ENCODE peak calls at places on chromosomes 4 and X, in seven cellular contexts. V is amygdala, T is WTC11, H is D341Med, J is H9, M is HCEC 1CT, L is ureter. D is an unnamed sample.

GRCh38 chrX:108199691-108200090 is 108.1 kb downstream of the ATG4A start:
- DNase-seq in V (no peak), T (peak; percentile 18), H (peak; percentile 43), J (no peak), M (peak; percentile 4), L (no peak), D (peak; percentile 59)

GRCh38 chrX:154443479-154443910 is 446 bp upstream of the FAM50A start:
- DNase-seq in V (no peak), T (no peak), H (peak; percentile 20), J (no peak), M (no peak), L (no peak), D (peak; percentile 49)

GRCh38 chr4:141121101-141121500 is 12.2 kb downstream of the RNF150 start:
- DNase-seq in V (no peak), T (no peak), H (no peak), J (no peak), M (no peak), L (no peak), D (no peak)

GRCh38 chr4:6768539-6768905 is 14.0 kb upstream of the KIAA0232 start:
- DNase-seq in V (no peak), T (no peak), H (no peak), J (no peak), M (peak; percentile 5), L (no peak), D (no peak)

GRCh38 chr4:151745727-151746231 is 15.0 kb downstream of the GATB start:
- DNase-seq in V (no peak), T (no peak), H (no peak), J (no peak), M (peak; percentile 48), L (no peak), D (no peak)

GRCh38 chr4:103754844-103755243 is 35.1 kb upstream of the TACR3 start:
- DNase-seq in V (no peak), T (no peak), H (peak; percentile 58), J (no peak), M (peak; percentile 27), L (no peak), D (no peak)

GRCh38 chr4:40270609-40271008 is 64.5 kb upstream of the CHRNA9 start:
- DNase-seq in V (no peak), T (no peak), H (no peak), J (no peak), M (no peak), L (no peak), D (no peak)

GRCh38 chr4:176969011-176969410 is 176.3 kb upstream of the VEGFC start:
- DNase-seq in V (no peak), T (no peak), H (no peak), J (no peak), M (no peak), L (no peak), D (no peak)

GRCh38 chrX:112868586-112868985 is 28.0 kb upstream of the AMOT start:
- DNase-seq in V (no peak), T (no peak), H (no peak), J (no peak), M (peak; percentile 74), L (no peak), D (no peak)

GRCh38 chr4:140529434-140529833 is 5.5 kb downstream of the ELMOD2 start:
- DNase-seq in V (no peak), T (no peak), H (no peak), J (no peak), M (no peak), L (no peak), D (no peak)

GRCh38 chrX:53074987-53075386 is 7.2 kb upstream of the TSPYL2 start:
- DNase-seq in V (no peak), T (no peak), H (no peak), J (peak; percentile 41), M (no peak), L (no peak), D (no peak)

GRCh38 chrX:54182864-54183613 is at the start of gene FAM120C:
- DNase-seq in V (peak; percentile 43), T (peak; percentile 44), H (peak; percentile 91), J (peak; percentile 80), M (peak; percentile 58), L (peak; percentile 76), D (peak; percentile 94)

GRCh38 chr4:4759883-4760282 is 99.6 kb upstream of the MSX1 start:
- DNase-seq in V (no peak), T (no peak), H (no peak), J (no peak), M (no peak), L (no peak), D (no peak)

GRCh38 chr4:42271096-42271495 is 118.6 kb upstream of the BEND4 start:
- DNase-seq in V (no peak), T (no peak), H (no peak), J (peak; percentile 53), M (no peak), L (no peak), D (no peak)

GRCh38 chrX:49040376-49040955 is 2.7 kb downstream of the TFE3 start:
- DNase-seq in V (no peak), T (no peak), H (no peak), J (no peak), M (no peak), L (no peak), D (no peak)

GRCh38 chrX:97524997-97525396 is 641.3 kb downstream of the RPA4 start:
- DNase-seq in V (no peak), T (no peak), H (no peak), J (no peak), M (peak; percentile 9), L (no peak), D (no peak)

GRCh38 chr4:87559090-87559837 is 30.1 kb upstream of the SPARCL1 start:
- DNase-seq in V (no peak), T (peak; percentile 22), H (no peak), J (peak; percentile 58), M (no peak), L (peak; percentile 47), D (peak; percentile 16)

GRCh38 chrX:37746268-37746931 is 33.5 kb upstream of the CYBB start:
- DNase-seq in V (no peak), T (no peak), H (no peak), J (no peak), M (no peak), L (no peak), D (no peak)

GRCh38 chr4:156779046-156779445 is 192.6 kb downstream of the PDGFC start:
- DNase-seq in V (no peak), T (no peak), H (no peak), J (no peak), M (peak; percentile 60), L (no peak), D (no peak)

GRCh38 chr4:10808591-10808990 is 124.0 kb upstream of the CLNK start:
- DNase-seq in V (peak; percentile 32), T (no peak), H (no peak), J (no peak), M (peak; percentile 38), L (no peak), D (no peak)

GRCh38 chrX:23478561-23478960 is 143.9 kb downstream of the PTCHD1 start:
- DNase-seq in V (no peak), T (no peak), H (no peak), J (no peak), M (peak; percentile 2), L (no peak), D (no peak)

GRCh38 chrX:57282568-57282967 is 3.9 kb upstream of the FAAH2 start:
- DNase-seq in V (no peak), T (no peak), H (no peak), J (no peak), M (no peak), L (no peak), D (no peak)

GRCh38 chrX:134482371-134482770 is 22.4 kb downstream of the HPRT1 start:
- DNase-seq in V (no peak), T (no peak), H (no peak), J (no peak), M (no peak), L (no peak), D (no peak)

GRCh38 chr4:70703695-70704332 is 15.5 kb downstream of the UTP3 start:
- DNase-seq in V (peak; percentile 29), T (no peak), H (peak; percentile 40), J (no peak), M (peak; percentile 65), L (no peak), D (peak; percentile 59)